ENCODE peak calls at places on chromosomes 13 and 19, in nine cellular contexts. K is lung, O is heart right ventricle, C is thoracic aorta, L is transverse colon, X is PC-3, U is A673, E is cardiac muscle cell, H is H9. D is an unnamed sample. For H3K4me1, the result is how much of the 10 kb centered on the place peaks cover.

GRCh38 chr19:29629836-29630534 is 23.9 kb downstream of the POP4 start:
- DNase-seq in K (no peak), O (no peak), C (no peak), L (no peak), X (peak), U (no peak), E (no peak), H (no peak), D (no peak)

GRCh38 chr19:33052352-33052972 is 12.2 kb downstream of the RHPN2 start:
- DNase-seq in K (no peak), O (no peak), C (no peak), L (peak), X (peak), U (peak), E (peak), H (no peak), D (peak)

GRCh38 chr19:13252569-13253335 is 102.5 kb downstream of the IER2 start:
- DNase-seq in K (no peak), O (no peak), C (no peak), L (no peak), X (no peak), U (no peak), E (no peak), H (no peak), D (no peak)

GRCh38 chr19:17390665-17391370 is 3.2 kb downstream of the CCDC194 start:
- DNase-seq in K (peak), O (peak), C (peak), L (peak), X (peak), U (peak), E (peak), H (peak), D (peak)

GRCh38 chr13:79379274-79379673 is 26.8 kb downstream of the RBM26 start:
- DNase-seq in K (no peak), O (no peak), C (no peak), L (no peak), X (no peak), U (no peak), E (no peak), H (no peak), D (no peak)

GRCh38 chr13:82791035-82791434 is 1091.2 kb downstream of the SLITRK1 start:
- DNase-seq in K (no peak), O (no peak), C (no peak), L (no peak), X (peak), U (no peak), E (no peak), H (no peak), D (no peak)

GRCh38 chr19:50662442-50663279 is 13.4 kb downstream of the C19orf81 start:
- DNase-seq in K (no peak), O (no peak), C (no peak), L (no peak), X (no peak), U (no peak), E (no peak), H (no peak), D (no peak)

GRCh38 chr19:12947702-12948596 is 2.3 kb downstream of the RAD23A start:
- DNase-seq in K (no peak), O (no peak), C (no peak), L (no peak), X (no peak), U (no peak), E (no peak), H (no peak), D (no peak)

GRCh38 chr19:57888107-57888493 is 737 bp downstream of the ZNF814 start:
- DNase-seq in K (no peak), O (no peak), C (no peak), L (no peak), X (no peak), U (peak), E (no peak), H (no peak), D (peak)

GRCh38 chr19:19034204-19034624 is 811 bp downstream of the ARMC6 start:
- DNase-seq in K (peak), O (no peak), C (no peak), L (peak), X (peak), U (peak), E (peak), H (peak), D (peak)

GRCh38 chr19:3183721-3184641 is 1.7 kb upstream of the NCLN start:
- DNase-seq in K (no peak), O (no peak), C (no peak), L (no peak), X (no peak), U (no peak), E (no peak), H (no peak), D (no peak)
- H3K4me1 ChIP-seq in K (under half), O (under half), C (under half), L (under half), X (under half), U (under half), E (under half), H (under half), D (under half)

DNA sequence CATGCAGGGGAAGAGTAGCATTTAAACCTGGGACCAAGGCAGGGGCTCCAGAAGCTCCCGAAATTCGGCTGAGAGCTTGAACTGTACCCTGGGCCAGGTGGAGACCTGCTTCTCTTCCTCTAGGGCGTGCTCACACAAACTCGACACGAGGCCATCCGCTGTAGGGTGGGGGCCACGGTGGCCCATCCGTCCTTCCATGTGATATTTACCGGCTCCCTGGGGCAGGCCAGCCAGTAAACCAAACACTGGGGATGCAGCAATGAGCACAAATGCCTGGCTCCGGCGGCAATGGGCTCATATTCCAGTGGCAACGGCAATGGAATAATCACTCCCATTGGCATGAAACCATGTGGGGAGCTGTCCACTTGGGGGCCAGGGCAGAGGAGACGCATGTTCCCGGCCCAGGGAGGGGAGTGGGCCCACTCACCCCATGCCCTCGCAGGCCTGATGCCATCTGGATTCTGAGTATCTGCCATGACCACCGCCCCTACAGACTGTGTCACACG is 10.8 kb downstream of the SH3GL1 start:
- DNase-seq in K (no peak), O (no peak), C (no peak), L (no peak), X (no peak), U (no peak), E (no peak), H (no peak), D (no peak)
- H3K4me1 ChIP-seq in K (under half), O (half or more), C (half or more), L (under half), X (under half), U (under half), E (half or more), H (under half), D (under half)

GRCh38 chr13:25180795-25181537 is 8.9 kb upstream of the AMER2 start:
- DNase-seq in K (no peak), O (no peak), C (no peak), L (no peak), X (no peak), U (peak), E (no peak), H (no peak), D (no peak)
- H3K4me1 ChIP-seq in K (under half), O (under half), C (under half), L (under half), X (under half), U (under half), E (under half), H (under half), D (under half)

GRCh38 chr19:6767081-6767356 is 216 bp downstream of the SH2D3A start:
- DNase-seq in K (no peak), O (no peak), C (no peak), L (no peak), X (peak), U (no peak), E (no peak), H (no peak), D (peak)

GRCh38 chr19:6767357-6768235 is at the start of gene SH2D3A:
- DNase-seq in K (peak), O (peak), C (no peak), L (peak), X (peak), U (peak), E (peak), H (peak), D (peak)

GRCh38 chr19:6769006-6769637 is 1.9 kb upstream of the SH2D3A start:
- DNase-seq in K (no peak), O (no peak), C (no peak), L (no peak), X (peak), U (no peak), E (peak), H (peak), D (peak)

GRCh38 chr19:6766357-6767080 is 716 bp downstream of the SH2D3A start:
- DNase-seq in K (no peak), O (no peak), C (no peak), L (no peak), X (no peak), U (no peak), E (no peak), H (peak), D (peak)

GRCh38 chr19:6768236-6768785 is 1.1 kb upstream of the SH2D3A start:
- DNase-seq in K (no peak), O (no peak), C (no peak), L (no peak), X (no peak), U (no peak), E (no peak), H (no peak), D (no peak)
- H3K4me1 ChIP-seq in K (under half), O (under half), C (under half), L (under half), X (under half), U (under half), E (under half), H (under half), D (under half)

DNA sequence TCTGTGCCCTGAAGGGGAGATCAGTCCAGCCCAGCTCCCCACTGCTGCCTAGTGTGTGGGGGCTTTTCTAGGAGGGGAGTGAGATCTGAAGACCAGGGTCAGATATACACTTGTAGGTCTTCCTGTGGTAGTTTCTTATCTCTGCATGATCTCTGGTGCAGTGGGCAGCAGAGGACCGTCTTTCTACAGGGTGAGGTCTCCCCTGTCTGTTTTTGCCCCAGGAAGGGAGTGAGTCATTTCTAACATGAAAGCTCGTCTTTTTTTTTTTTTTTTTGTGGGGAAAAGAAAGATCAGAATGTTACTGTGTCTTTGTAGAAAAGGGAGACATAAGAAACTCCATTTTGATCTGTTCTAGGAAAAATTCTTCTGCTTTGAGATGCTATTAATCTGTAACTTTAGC is 8.8 kb upstream of the ZNF808 start:
- DNase-seq in K (no peak), O (no peak), C (no peak), L (no peak), X (no peak), U (no peak), E (no peak), H (no peak), D (no peak)
- H3K4me1 ChIP-seq in K (under half), O (under half), C (under half), L (under half), X (under half), U (under half), E (under half), H (under half), D (under half)

D was measured in small intestine.